ENCODE peak calls at places on chromosomes 2 and 18, in six cellular contexts. One of them, this sample, is unnamed.
A peak's percentile ranks its signal among the peaks of the same experiment; 100 is the strongest.

GRCh38 chr2:1584051-1584531 is 160.2 kb downstream of the PXDN start:
- DNase-seq in brain microvascular endothelial cell: no peak
- DNase-seq in ELR: no peak
- DNase-seq in A549: no peak
- DNase-seq in IMR-90: no peak
- DNase-seq in spleen: peak; percentile 73
- DNase-seq in this sample: peak; percentile 76

GRCh38 chr18:9987355-9987754 is 73.5 kb downstream of the VAPA start:
- DNase-seq in brain microvascular endothelial cell: no peak
- DNase-seq in ELR: no peak
- DNase-seq in A549: no peak
- DNase-seq in IMR-90: no peak
- DNase-seq in spleen: no peak
- DNase-seq in this sample: no peak

GRCh38 chr2:142980246-142981068 is 103.0 kb downstream of the KYNU start:
- DNase-seq in brain microvascular endothelial cell: peak; percentile 43
- DNase-seq in ELR: peak; percentile 69
- DNase-seq in A549: peak; percentile 57
- DNase-seq in IMR-90: peak; percentile 75
- DNase-seq in spleen: no peak
- DNase-seq in this sample: no peak

GRCh38 chr2:46383113-46383395 is 85.8 kb downstream of the EPAS1 start:
- DNase-seq in brain microvascular endothelial cell: no peak
- DNase-seq in ELR: no peak
- DNase-seq in A549: no peak
- DNase-seq in IMR-90: no peak
- DNase-seq in spleen: no peak
- DNase-seq in this sample: no peak

GRCh38 chr18:23503967-23504352 is 649 bp downstream of the RMC1 start:
- DNase-seq in brain microvascular endothelial cell: no peak
- DNase-seq in ELR: peak; percentile 40
- DNase-seq in A549: no peak
- DNase-seq in IMR-90: no peak
- DNase-seq in spleen: no peak
- DNase-seq in this sample: no peak

GRCh38 chr2:161415041-161415440 is 1.1 kb upstream of the TBR1 start:
- DNase-seq in brain microvascular endothelial cell: no peak
- DNase-seq in ELR: peak; percentile 24
- DNase-seq in A549: no peak
- DNase-seq in IMR-90: no peak
- DNase-seq in spleen: no peak
- DNase-seq in this sample: no peak

GRCh38 chr2:28280576-28280975 is 112.1 kb upstream of the FOSL2 start:
- DNase-seq in brain microvascular endothelial cell: no peak
- DNase-seq in ELR: no peak
- DNase-seq in A549: no peak
- DNase-seq in IMR-90: no peak
- DNase-seq in spleen: no peak
- DNase-seq in this sample: no peak

GRCh38 chr2:222753251-222753824 is 81.9 kb downstream of the MOGAT1 start:
- DNase-seq in brain microvascular endothelial cell: no peak
- DNase-seq in ELR: no peak
- DNase-seq in A549: no peak
- DNase-seq in IMR-90: peak; percentile 82
- DNase-seq in spleen: no peak
- DNase-seq in this sample: no peak

GRCh38 chr2:128510701-128511100 is 192.0 kb upstream of the HS6ST1 start:
- DNase-seq in brain microvascular endothelial cell: peak; percentile 24
- DNase-seq in ELR: no peak
- DNase-seq in A549: no peak
- DNase-seq in IMR-90: peak; percentile 72
- DNase-seq in spleen: no peak
- DNase-seq in this sample: no peak

GRCh38 chr2:232988444-232988843 is 24.6 kb downstream of the NGEF start:
- DNase-seq in brain microvascular endothelial cell: peak; percentile 97
- DNase-seq in ELR: peak; percentile 98
- DNase-seq in A549: peak; percentile 98
- DNase-seq in IMR-90: peak; percentile 97
- DNase-seq in spleen: peak; percentile 10
- DNase-seq in this sample: peak; percentile 60